ENCODE peak calls at places on chromosomes 11 and 22, in four cellular contexts. Q, Y, X and L are unnamed samples. For H3K36me3, the result is how much of the 10 kb centered on the place peaks cover.

GRCh38 chr22:45284705-45285305 is at the start of gene UPK3A:
- DNase-seq in Q (peak), Y (no peak), X (peak), L (no peak)

GRCh38 chr22:43376765-43377485 is 33.8 kb upstream of the SCUBE1 start:
- DNase-seq in Q (no peak), Y (peak), X (peak), L (no peak)

GRCh38 chr11:61949169-61950034 is 749 bp upstream of the BEST1 start:
- DNase-seq in Q (peak), Y (peak), X (peak), L (no peak)

GRCh38 chr22:47124451-47124881 is 362.0 kb downstream of the TBC1D22A start:
- DNase-seq in Q (peak), Y (no peak), X (no peak), L (no peak)

GRCh38 chr11:18501629-18502028 is 25.1 kb downstream of the TSG101 start:
- DNase-seq in Q (no peak), Y (no peak), X (no peak), L (no peak)

GRCh38 chr11:110891411-110891810 is 179.2 kb upstream of the ARHGAP20 start:
- DNase-seq in Q (no peak), Y (peak), X (no peak), L (no peak)

GRCh38 chr22:36156515-36157419 is 3.8 kb downstream of the APOL3 start:
- DNase-seq in Q (peak), Y (peak), X (peak), L (peak)

GRCh38 chr22:48940266-48940987 is 887.2 kb downstream of the BRD1 start:
- DNase-seq in Q (no peak), Y (no peak), X (no peak), L (no peak)

GRCh38 chr11:111001091-111001430 is 244.5 kb upstream of the POU2AF2 start:
- DNase-seq in Q (peak), Y (peak), X (no peak), L (no peak)

GRCh38 chr11:56855217-56855616 is 106.7 kb upstream of the OR9G4 start:
- DNase-seq in Q (no peak), Y (no peak), X (no peak), L (no peak)

GRCh38 chr22:29524440-29525191 is 28.9 kb downstream of the THOC5 start:
- DNase-seq in Q (peak), Y (peak), X (peak), L (no peak)

GRCh38 chr22:19722175-19722914 is 994 bp upstream of the GP1BB start:
- DNase-seq in Q (no peak), Y (no peak), X (no peak), L (no peak)

GRCh38 chr22:46799626-46800025 is 37.2 kb downstream of the TBC1D22A start:
- DNase-seq in Q (no peak), Y (no peak), X (no peak), L (no peak)

GRCh38 chr22:39148727-39149535 is 3.5 kb downstream of the CBX7 start:
- DNase-seq in Q (peak), Y (no peak), X (peak), L (no peak)

GRCh38 chr11:43852057-43852636 is 28.5 kb upstream of the ALKBH3 start:
- DNase-seq in Q (no peak), Y (peak), X (peak), L (no peak)

GRCh38 chr22:37801946-37802309 is 5.8 kb upstream of the GCAT start:
- DNase-seq in Q (no peak), Y (no peak), X (no peak), L (no peak)

GRCh38 chr11:63889344-63889743 is 27.6 kb downstream of the RCOR2 start:
- DNase-seq in Q (no peak), Y (no peak), X (peak), L (no peak)

GRCh38 chr22:38874529-38875222 is 2.7 kb upstream of the CBX6 start:
- DNase-seq in Q (no peak), Y (no peak), X (no peak), L (no peak)

GRCh38 chr22:41369837-41370236 is 11.9 kb upstream of the TEF start:
- DNase-seq in Q (no peak), Y (no peak), X (no peak), L (no peak)

GRCh38 chr11:63614136-63614664 is at the start of gene PLAAT3:
- DNase-seq in Q (peak), Y (peak), X (peak), L (peak)

GRCh38 chr11:119195680-119196079 is 10.4 kb downstream of the NHERF4 start:
- DNase-seq in Q (no peak), Y (peak), X (peak), L (no peak)

GRCh38 chr11:13119928-13120520 is 110.9 kb downstream of the RASSF10 start:
- DNase-seq in Q (no peak), Y (no peak), X (no peak), L (no peak)

GRCh38 chr11:75667268-75667830 is 1.5 kb downstream of the MAP6 start:
- DNase-seq in Q (peak), Y (peak), X (no peak), L (no peak)

GRCh38 chr22:27476729-27477128 is 324.8 kb downstream of the MN1 start:
- DNase-seq in Q (no peak), Y (peak), X (no peak), L (no peak)

GRCh38 chr22:22359465-22359864 is 114.9 kb downstream of the VPREB1 start:
- DNase-seq in Q (no peak), Y (no peak), X (no peak), L (no peak)

GRCh38 chr11:20192641-20193040 is 32.4 kb upstream of the DBX1 start:
- DNase-seq in Q (no peak), Y (no peak), X (no peak), L (no peak)

GRCh38 chr11:22512457-22512856 is 113.2 kb downstream of the FANCF start:
- DNase-seq in Q (no peak), Y (peak), X (no peak), L (no peak)

GRCh38 chr22:38345782-38346181 is 28.5 kb upstream of the CSNK1E start:
- DNase-seq in Q (no peak), Y (no peak), X (peak), L (no peak)

GRCh38 chr22:23067023-23067650 is 3.2 kb upstream of the GNAZ start:
- DNase-seq in Q (no peak), Y (no peak), X (peak), L (no peak)

DNA sequence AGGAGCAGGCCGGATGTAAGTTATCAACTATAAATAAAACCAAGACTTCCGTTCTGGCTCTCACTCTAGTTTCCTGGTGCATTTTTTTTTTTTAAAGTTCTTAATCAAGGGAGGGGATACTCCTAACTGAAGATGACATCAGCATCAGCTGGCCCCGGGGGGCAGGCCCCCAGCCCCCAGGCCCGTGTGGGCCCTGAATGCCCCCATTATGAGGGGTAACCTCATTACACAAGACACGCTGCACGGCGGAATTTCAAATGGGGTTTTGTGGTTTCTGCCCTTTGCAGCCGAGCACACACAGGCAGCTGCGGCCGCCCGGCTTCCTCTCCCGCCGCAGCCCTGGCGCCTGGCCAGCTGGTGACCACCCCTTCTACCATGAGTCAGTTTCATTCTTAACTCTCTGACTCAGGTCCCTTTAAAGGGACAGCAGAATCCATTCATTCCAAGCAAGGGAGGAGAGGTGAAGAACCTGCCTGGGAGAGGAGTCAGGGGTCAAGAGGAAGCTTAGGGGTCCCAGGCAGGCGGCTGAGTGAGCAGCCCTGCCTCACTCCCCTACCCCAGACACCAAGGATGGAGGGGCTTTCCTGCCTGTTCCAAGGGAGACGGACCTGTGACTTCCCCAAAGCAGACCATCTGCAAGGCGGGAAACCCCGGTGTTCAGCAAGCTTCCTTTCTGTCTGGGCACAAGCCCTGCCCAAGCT is 3.4 kb downstream of the MYEOV start:
- DNase-seq in Q (peak), Y (peak), X (peak), L (peak)
- H3K4me3 ChIP-seq in Q (peak), Y (peak), X (peak), L (peak)

GRCh38 chr11:2122907-2123627 is 16.1 kb downstream of the IGF2 start:
- DNase-seq in Q (no peak), Y (no peak), X (no peak), L (no peak)
- TF ChIP-seq CTCF in Q (no peak), Y (no peak), X (no peak), L (no peak)

GRCh38 chr11:113415343-113415742 is 27.8 kb downstream of the ANKK1 start:
- DNase-seq in Q (no peak), Y (no peak), X (no peak), L (no peak)

GRCh38 chr11:113417428-113417827 is 29.8 kb downstream of the ANKK1 start:
- DNase-seq in Q (no peak), Y (no peak), X (no peak), L (no peak)

DNA sequence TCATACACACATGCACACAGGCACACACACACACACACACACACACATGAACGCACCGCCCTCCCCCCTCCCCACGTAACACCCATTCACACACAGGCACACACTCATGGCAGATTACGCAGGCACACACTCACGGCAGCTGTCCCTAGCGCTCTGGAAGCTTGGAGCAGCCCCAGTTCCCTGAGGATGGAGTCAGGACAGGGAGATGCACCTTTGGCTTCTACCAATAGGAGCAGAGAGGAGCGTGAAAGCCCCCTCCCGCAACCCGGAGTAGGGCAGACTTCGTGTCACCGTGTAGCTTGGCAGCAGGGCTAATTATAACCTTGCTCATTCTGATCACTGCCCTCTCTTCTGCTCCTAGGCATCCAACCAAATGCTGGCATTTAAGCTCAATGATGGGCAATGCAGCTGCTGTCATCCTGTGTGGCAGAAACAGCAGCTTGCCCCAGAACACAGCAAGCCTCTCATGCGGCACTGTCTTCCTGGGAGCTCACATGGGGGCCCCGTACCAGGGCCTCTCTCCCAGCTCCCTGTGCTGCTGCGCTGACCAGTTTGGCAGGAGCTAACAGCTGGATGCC is 31.9 kb downstream of the ANKK1 start:
- DNase-seq in Q (no peak), Y (no peak), X (no peak), L (no peak)
- H3K36me3 ChIP-seq in Q (under half), Y (under half), X (under half), L (under half)

GRCh38 chr11:36567684-36568083 is at the start of gene RAG1:
- DNase-seq in Q (no peak), Y (no peak), X (no peak), L (no peak)
- H3K4me3 ChIP-seq in Q (no peak), Y (no peak), X (no peak), L (no peak)

GRCh38 chr11:86571273-86571948 is 101.0 kb downstream of the ME3 start:
- DNase-seq in Q (no peak), Y (no peak), X (no peak), L (no peak)
- TF ChIP-seq CTCF in Q (peak), Y (no peak), X (peak), L (peak)

GRCh38 chr22:20792221-20792965 is 18.5 kb downstream of the SERPIND1 start:
- DNase-seq in Q (no peak), Y (no peak), X (no peak), L (no peak)
- H3K36me3 ChIP-seq in Q (half or more), Y (under half), X (under half), L (under half)